ENCODE peak calls at places on chromosomes 3 and 15, in seven cellular contexts. D is astrocyte of the spinal cord, X is choroid plexus epithelial cell, A is Peyer's patch, B is dorsolateral prefrontal cortex, Y is AG04450, J is epithelial cell of esophagus. U is an unnamed sample.

GRCh38 chr15:66196565-66196964 is 57.0 kb downstream of the MEGF11 start:
- DNase-seq in D (peak), X (peak), A (no peak), B (no peak), Y (no peak), J (peak), U (no peak)

GRCh38 chr3:172159962-172160538 is 120.7 kb downstream of the FNDC3B start:
- DNase-seq in D (peak), X (peak), A (no peak), B (no peak), Y (no peak), J (no peak), U (no peak)

GRCh38 chr3:171328419-171329082 is 131.7 kb downstream of the TNIK start:
- DNase-seq in D (no peak), X (peak), A (no peak), B (no peak), Y (no peak), J (peak), U (no peak)

GRCh38 chr3:64936570-64936969 is 248.8 kb upstream of the ADAMTS9 start:
- DNase-seq in D (peak), X (no peak), A (no peak), B (no peak), Y (no peak), J (no peak), U (no peak)

GRCh38 chr15:96242761-96243160 is 87.7 kb upstream of the NR2F2 start:
- DNase-seq in D (no peak), X (no peak), A (no peak), B (no peak), Y (no peak), J (no peak), U (no peak)

GRCh38 chr3:58647661-58648141 is 18.9 kb downstream of the FAM3D start:
- DNase-seq in D (no peak), X (no peak), A (no peak), B (no peak), Y (no peak), J (peak), U (no peak)

GRCh38 chr3:128011140-128011539 is 41.1 kb upstream of the SEC61A1 start:
- DNase-seq in D (peak), X (peak), A (peak), B (no peak), Y (no peak), J (peak), U (no peak)

GRCh38 chr3:106413683-106414082 is 544.9 kb upstream of the CBLB start:
- DNase-seq in D (no peak), X (no peak), A (no peak), B (no peak), Y (no peak), J (no peak), U (no peak)

GRCh38 chr3:131218196-131218595 is 163.4 kb upstream of the NUDT16 start:
- DNase-seq in D (peak), X (peak), A (no peak), B (no peak), Y (no peak), J (peak), U (no peak)

GRCh38 chr3:134477938-134478337 is 7.8 kb downstream of the ANAPC13 start:
- DNase-seq in D (no peak), X (no peak), A (no peak), B (no peak), Y (no peak), J (no peak), U (no peak)

GRCh38 chr3:187737401-187738088 is 7.7 kb downstream of the BCL6 start:
- DNase-seq in D (peak), X (peak), A (peak), B (no peak), Y (no peak), J (peak), U (peak)

GRCh38 chr3:45464336-45464809 is 76.0 kb downstream of the LARS2 start:
- DNase-seq in D (peak), X (peak), A (no peak), B (no peak), Y (no peak), J (no peak), U (no peak)

GRCh38 chr3:34387831-34388564 is 589.6 kb downstream of the PDCD6IP start:
- DNase-seq in D (no peak), X (no peak), A (no peak), B (no peak), Y (no peak), J (peak), U (no peak)

GRCh38 chr3:134563614-134564013 is 77.8 kb downstream of the CEP63 start:
- DNase-seq in D (no peak), X (no peak), A (no peak), B (no peak), Y (no peak), J (peak), U (no peak)

GRCh38 chr15:97410907-97411575 is 549.5 kb upstream of the ARRDC4 start:
- DNase-seq in D (no peak), X (no peak), A (peak), B (no peak), Y (no peak), J (no peak), U (no peak)

GRCh38 chr15:45376967-45377629 is 1.2 kb downstream of the GATM start:
- DNase-seq in D (no peak), X (no peak), A (no peak), B (no peak), Y (no peak), J (no peak), U (no peak)

GRCh38 chr3:49019941-49020334 is 1.6 kb upstream of the DALRD3 start:
- DNase-seq in D (no peak), X (no peak), A (no peak), B (no peak), Y (no peak), J (peak), U (no peak)

GRCh38 chr3:188088948-188089685 is 64.8 kb upstream of the LPP start:
- DNase-seq in D (no peak), X (peak), A (no peak), B (no peak), Y (no peak), J (peak), U (no peak)

GRCh38 chr3:185822221-185822956 is 2.5 kb downstream of the IGF2BP2 start:
- DNase-seq in D (peak), X (peak), A (no peak), B (no peak), Y (no peak), J (peak), U (no peak)

GRCh38 chr3:190038050-190038631 is 82.6 kb downstream of the P3H2 start:
- DNase-seq in D (peak), X (peak), A (peak), B (no peak), Y (peak), J (peak), U (no peak)

GRCh38 chr3:186167646-186168045 is 58.8 kb upstream of the ETV5 start:
- DNase-seq in D (no peak), X (no peak), A (no peak), B (no peak), Y (no peak), J (peak), U (no peak)

GRCh38 chr3:123099331-123100191 is 32.7 kb downstream of the PDIA5 start:
- DNase-seq in D (no peak), X (no peak), A (peak), B (no peak), Y (no peak), J (no peak), U (no peak)

GRCh38 chr3:135203026-135203425 is 408.0 kb downstream of the EPHB1 start:
- DNase-seq in D (no peak), X (no peak), A (no peak), B (no peak), Y (no peak), J (no peak), U (no peak)

GRCh38 chr3:184075901-184076300 is 21.0 kb upstream of the HTR3E start:
- DNase-seq in D (no peak), X (no peak), A (no peak), B (no peak), Y (no peak), J (no peak), U (no peak)

GRCh38 chr3:41143421-41144031 is 55.8 kb upstream of the CTNNB1 start:
- DNase-seq in D (no peak), X (no peak), A (no peak), B (no peak), Y (no peak), J (no peak), U (no peak)

GRCh38 chr3:81622395-81622794 is 139.1 kb downstream of the GBE1 start:
- DNase-seq in D (peak), X (peak), A (no peak), B (no peak), Y (no peak), J (no peak), U (no peak)

GRCh38 chr3:49263490-49263889 is 13.5 kb downstream of the C3orf62 start:
- DNase-seq in D (no peak), X (no peak), A (no peak), B (no peak), Y (no peak), J (no peak), U (no peak)

GRCh38 chr3:155332668-155333160 is 39.2 kb upstream of the STRIT1 start:
- DNase-seq in D (peak), X (no peak), A (no peak), B (no peak), Y (no peak), J (no peak), U (no peak)

GRCh38 chr15:27576576-27576975 is 522.5 kb downstream of the OCA2 start:
- DNase-seq in D (no peak), X (no peak), A (no peak), B (no peak), Y (no peak), J (no peak), U (no peak)

GRCh38 chr3:73681610-73682009 is 56.9 kb upstream of the PDZRN3 start:
- DNase-seq in D (peak), X (peak), A (no peak), B (no peak), Y (peak), J (peak), U (no peak)

GRCh38 chr3:28856796-28857195 is 424.1 kb upstream of the RBMS3 start:
- DNase-seq in D (no peak), X (no peak), A (no peak), B (no peak), Y (no peak), J (peak), U (no peak)

GRCh38 chr15:38069506-38069905 is 135.1 kb downstream of the TMCO5A start:
- DNase-seq in D (peak), X (peak), A (peak), B (no peak), Y (no peak), J (peak), U (no peak)

GRCh38 chr3:154864947-154865346 is 215.2 kb upstream of the MME start:
- DNase-seq in D (no peak), X (no peak), A (no peak), B (no peak), Y (no peak), J (no peak), U (no peak)

GRCh38 chr15:38217788-38218609 is 34.6 kb upstream of the SPRED1 start:
- DNase-seq in D (peak), X (peak), A (no peak), B (no peak), Y (no peak), J (peak), U (no peak)

GRCh38 chr3:151843275-151843674 is 29.4 kb downstream of the AADAC start:
- DNase-seq in D (no peak), X (peak), A (no peak), B (no peak), Y (no peak), J (no peak), U (no peak)

GRCh38 chr3:60430208-60430607 is 821.0 kb downstream of the FHIT start:
- DNase-seq in D (no peak), X (no peak), A (no peak), B (no peak), Y (no peak), J (no peak), U (no peak)

GRCh38 chr3:54122046-54122801 is at the start of gene CACNA2D3:
- DNase-seq in D (no peak), X (peak), A (peak), B (no peak), Y (no peak), J (peak), U (no peak)
- H3K4me3 ChIP-seq in D (no peak), X (peak), A (peak), B (peak), Y (no peak), J (no peak), U (peak)

GRCh38 chr15:89377842-89378698 is 43.4 kb upstream of the POLG start:
- DNase-seq in D (no peak), X (no peak), A (no peak), B (no peak), Y (no peak), J (peak), U (no peak)
- H3K4me3 ChIP-seq in D (no peak), X (no peak), A (peak), B (peak), Y (no peak), J (no peak), U (peak)

GRCh38 chr3:177538743-177539730 is 341.8 kb upstream of the TBL1XR1 start:
- DNase-seq in D (no peak), X (peak), A (no peak), B (no peak), Y (no peak), J (no peak), U (no peak)
- H3K4me3 ChIP-seq in D (no peak), X (no peak), A (no peak), B (no peak), Y (no peak), J (no peak), U (no peak)

DNA sequence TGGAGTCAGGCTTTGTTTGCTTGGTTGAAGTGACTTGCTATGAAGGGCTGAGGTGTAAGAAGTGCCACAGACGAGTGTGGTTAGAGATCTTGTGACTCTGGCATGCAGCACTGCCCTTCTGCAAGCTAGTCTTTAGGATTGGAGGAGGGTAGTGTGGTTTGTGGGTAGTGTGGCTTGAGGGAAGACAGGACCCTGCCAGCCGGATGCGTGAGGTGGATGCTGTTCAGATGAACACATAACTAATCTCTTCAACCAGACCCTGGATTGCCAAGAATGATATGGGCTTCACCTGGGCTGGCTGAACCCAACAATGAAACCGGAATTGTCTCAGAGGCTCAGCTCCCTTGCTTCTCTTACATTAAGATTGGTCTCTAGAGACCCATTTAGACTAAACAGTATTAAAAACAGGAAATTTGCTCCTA is 32.7 kb downstream of the STARD9 start:
- DNase-seq in D (no peak), X (peak), A (peak), B (no peak), Y (no peak), J (no peak), U (no peak)
- H3K4me3 ChIP-seq in D (no peak), X (no peak), A (no peak), B (no peak), Y (no peak), J (no peak), U (no peak)

GRCh38 chr15:91482799-91483198 is 370.7 kb upstream of the SLCO3A1 start:
- DNase-seq in D (no peak), X (no peak), A (no peak), B (no peak), Y (no peak), J (no peak), U (no peak)
- H3K4me3 ChIP-seq in D (no peak), X (no peak), A (no peak), B (no peak), Y (no peak), J (no peak), U (no peak)

GRCh38 chr3:42497009-42497731 is 5.3 kb upstream of the VIPR1 start:
- DNase-seq in D (peak), X (peak), A (peak), B (no peak), Y (no peak), J (no peak), U (peak)
- H3K4me3 ChIP-seq in D (no peak), X (no peak), A (no peak), B (no peak), Y (no peak), J (no peak), U (no peak)

GRCh38 chr3:89116486-89116885 is 9.1 kb downstream of the EPHA3 start:
- DNase-seq in D (peak), X (no peak), A (no peak), B (no peak), Y (no peak), J (no peak), U (no peak)
- H3K4me3 ChIP-seq in D (no peak), X (no peak), A (no peak), B (no peak), Y (no peak), J (no peak), U (no peak)

DNA sequence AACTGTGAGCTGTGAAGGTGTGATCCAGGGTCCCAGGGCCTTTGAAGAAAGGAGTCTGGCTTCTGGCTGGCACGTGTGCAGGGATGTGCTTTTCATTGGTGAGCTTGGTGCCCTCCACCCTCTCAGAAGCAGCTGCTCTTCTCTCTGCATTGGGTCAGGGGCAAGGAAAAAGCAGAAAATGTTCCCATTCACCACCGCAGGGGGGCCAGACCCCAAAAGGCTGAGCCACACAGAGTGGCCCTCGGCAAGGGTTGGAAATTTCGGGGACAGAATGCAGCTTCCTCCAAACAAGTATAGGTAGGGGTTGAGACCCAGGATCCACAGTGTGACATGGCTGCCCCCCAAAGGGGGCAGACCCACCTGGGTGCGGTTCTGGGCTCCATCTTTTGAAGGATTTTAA is 2.5 kb downstream of the CSK start:
- DNase-seq in D (no peak), X (no peak), A (no peak), B (no peak), Y (no peak), J (no peak), U (no peak)
- H3K4me3 ChIP-seq in D (no peak), X (no peak), A (peak), B (peak), Y (no peak), J (no peak), U (peak)

DNA sequence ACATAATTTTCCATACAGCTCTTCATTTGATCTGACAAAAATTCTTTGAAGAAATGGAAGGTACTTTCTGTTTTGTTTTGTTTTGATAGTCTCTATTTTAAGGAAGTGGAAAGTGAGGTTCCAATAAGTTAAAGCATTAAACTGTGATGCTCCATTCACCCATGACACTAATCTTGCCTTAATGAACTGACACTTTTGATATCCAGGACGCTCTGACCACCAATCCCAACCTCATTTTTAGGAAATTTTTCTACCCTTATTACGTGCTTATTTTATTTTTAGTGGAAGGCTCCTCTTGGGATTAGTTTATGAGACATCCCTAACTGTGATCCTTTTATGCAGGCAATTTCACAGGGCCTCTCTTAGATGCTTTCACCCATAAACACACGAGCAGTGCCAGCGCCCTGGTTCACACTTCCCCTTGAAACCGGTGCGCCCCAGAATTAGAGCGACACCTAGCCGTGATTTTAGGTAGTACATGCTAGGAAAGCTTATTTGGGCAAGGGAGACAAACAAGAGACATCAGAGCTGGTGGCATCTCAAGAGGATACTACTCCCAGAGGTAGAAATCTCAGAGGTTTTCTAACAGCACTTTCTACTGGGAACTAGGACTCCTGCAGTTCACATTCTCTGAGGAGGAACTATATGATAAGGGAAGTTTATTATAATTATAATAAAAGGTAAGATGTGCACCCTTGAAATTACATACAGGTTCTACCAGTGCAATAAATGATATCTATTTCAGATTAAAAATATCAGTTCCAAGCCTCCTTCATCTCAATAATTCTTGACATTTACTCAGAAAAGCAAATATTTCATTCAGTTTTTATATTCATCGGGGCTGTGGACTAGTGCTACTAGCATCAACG is 173.9 kb downstream of the SLC9A9 start:
- DNase-seq in D (peak), X (peak), A (peak), B (peak), Y (peak), J (peak), U (no peak)
- H3K4me3 ChIP-seq in D (no peak), X (no peak), A (no peak), B (peak), Y (no peak), J (no peak), U (no peak)